ENCODE peak calls at places on chromosomes 12 and 14, in four cellular contexts. One of them, this sample, is unnamed.

GRCh38 chr12:75690556-75690955 is 179.1 kb upstream of the KRR1 start:
- DNase-seq in SK-N-SH: no peak
- DNase-seq in K562: peak
- DNase-seq in WTC11: no peak
- DNase-seq in this sample: no peak

GRCh38 chr12:73274972-73275371 is 1002.8 kb downstream of the TRHDE start:
- DNase-seq in WTC11: no peak
- DNase-seq in K562: no peak
- DNase-seq in SK-N-SH: no peak
- DNase-seq in this sample: no peak

GRCh38 chr12:84661732-84662326 is 250.8 kb downstream of the SLC6A15 start:
- DNase-seq in K562: no peak
- DNase-seq in SK-N-SH: no peak
- DNase-seq in WTC11: no peak
- DNase-seq in this sample: no peak

GRCh38 chr14:94663965-94664704 is 51.9 kb downstream of the SERPINA3 start:
- DNase-seq in SK-N-SH: no peak
- DNase-seq in WTC11: no peak
- DNase-seq in K562: no peak
- DNase-seq in this sample: no peak

GRCh38 chr14:65824285-65824977 is 411.9 kb downstream of the FUT8 start:
- DNase-seq in WTC11: peak
- DNase-seq in SK-N-SH: peak
- DNase-seq in K562: peak
- DNase-seq in this sample: peak

GRCh38 chr12:96195845-96196451 is 1.8 kb downstream of the ELK3 start:
- DNase-seq in SK-N-SH: peak
- DNase-seq in K562: peak
- DNase-seq in WTC11: peak
- DNase-seq in this sample: no peak

GRCh38 chr14:72678360-72678759 is 215.5 kb downstream of the DPF3 start:
- DNase-seq in SK-N-SH: no peak
- DNase-seq in K562: no peak
- DNase-seq in WTC11: no peak
- DNase-seq in this sample: no peak

GRCh38 chr12:123036471-123037285 is 56.2 kb downstream of the ARL6IP4 start:
- DNase-seq in SK-N-SH: no peak
- DNase-seq in WTC11: no peak
- DNase-seq in K562: peak
- DNase-seq in this sample: no peak

GRCh38 chr14:91315844-91316267 is 71.4 kb upstream of the GPR68 start:
- DNase-seq in K562: no peak
- DNase-seq in SK-N-SH: no peak
- DNase-seq in WTC11: no peak
- DNase-seq in this sample: no peak

GRCh38 chr12:6118891-6119568 is 5.4 kb downstream of the VWF start:
- DNase-seq in WTC11: no peak
- DNase-seq in K562: no peak
- DNase-seq in SK-N-SH: no peak
- DNase-seq in this sample: no peak

GRCh38 chr14:96267336-96267735 is 11.3 kb downstream of the BDKRB1 start:
- DNase-seq in K562: no peak
- DNase-seq in SK-N-SH: peak
- DNase-seq in WTC11: no peak
- DNase-seq in this sample: no peak

GRCh38 chr12:9731393-9731792 is 1.5 kb downstream of the CLECL1 start:
- DNase-seq in WTC11: no peak
- DNase-seq in K562: no peak
- DNase-seq in SK-N-SH: no peak
- DNase-seq in this sample: no peak

GRCh38 chr12:109291531-109292341 is 17.3 kb downstream of the FOXN4 start:
- DNase-seq in SK-N-SH: peak
- DNase-seq in WTC11: peak
- DNase-seq in K562: no peak
- DNase-seq in this sample: no peak

GRCh38 chr12:8508912-8509841 is 4.1 kb upstream of the CLEC4D start:
- DNase-seq in SK-N-SH: no peak
- DNase-seq in K562: no peak
- DNase-seq in WTC11: no peak
- DNase-seq in this sample: no peak

GRCh38 chr12:55932546-55932919 is 1.6 kb downstream of the DGKA start:
- DNase-seq in SK-N-SH: peak
- DNase-seq in WTC11: no peak
- DNase-seq in K562: no peak
- DNase-seq in this sample: no peak

GRCh38 chr12:106321139-106321850 is 18.8 kb downstream of the TCP11L2 start:
- DNase-seq in SK-N-SH: no peak
- DNase-seq in WTC11: no peak
- DNase-seq in K562: no peak
- DNase-seq in this sample: no peak

GRCh38 chr12:6033546-6033945 is 88.5 kb upstream of the ANO2 start:
- DNase-seq in SK-N-SH: no peak
- DNase-seq in WTC11: no peak
- DNase-seq in K562: no peak
- DNase-seq in this sample: no peak

GRCh38 chr14:66315098-66315497 is 171.1 kb upstream of the CCDC196 start:
- DNase-seq in K562: no peak
- DNase-seq in WTC11: no peak
- DNase-seq in SK-N-SH: no peak
- DNase-seq in this sample: no peak

GRCh38 chr12:26787125-26787495 is 45.9 kb downstream of the ITPR2 start:
- DNase-seq in SK-N-SH: peak
- DNase-seq in K562: peak
- DNase-seq in WTC11: no peak
- DNase-seq in this sample: no peak

GRCh38 chr12:121580959-121581680 is at the start of gene KDM2B:
- DNase-seq in K562: peak
- DNase-seq in SK-N-SH: peak
- DNase-seq in WTC11: no peak
- DNase-seq in this sample: peak

GRCh38 chr12:9922429-9922828 is 9.7 kb downstream of the CLEC2A start:
- DNase-seq in SK-N-SH: no peak
- DNase-seq in WTC11: no peak
- DNase-seq in K562: no peak
- DNase-seq in this sample: no peak

GRCh38 chr14:59274991-59275391 is 86.5 kb downstream of the DAAM1 start:
- DNase-seq in K562: no peak
- DNase-seq in SK-N-SH: no peak
- DNase-seq in WTC11: no peak
- DNase-seq in this sample: no peak

GRCh38 chr14:80269338-80269935 is 58.1 kb upstream of the DIO2 start:
- DNase-seq in K562: no peak
- DNase-seq in SK-N-SH: no peak
- DNase-seq in WTC11: no peak
- DNase-seq in this sample: no peak

GRCh38 chr14:80271389-80271788 is 60.1 kb upstream of the DIO2 start:
- DNase-seq in SK-N-SH: no peak
- DNase-seq in WTC11: no peak
- DNase-seq in K562: no peak
- DNase-seq in this sample: no peak

GRCh38 chr14:80264698-80265097 is 53.4 kb upstream of the DIO2 start:
- DNase-seq in SK-N-SH: no peak
- DNase-seq in K562: no peak
- DNase-seq in WTC11: no peak
- DNase-seq in this sample: no peak

DNA sequence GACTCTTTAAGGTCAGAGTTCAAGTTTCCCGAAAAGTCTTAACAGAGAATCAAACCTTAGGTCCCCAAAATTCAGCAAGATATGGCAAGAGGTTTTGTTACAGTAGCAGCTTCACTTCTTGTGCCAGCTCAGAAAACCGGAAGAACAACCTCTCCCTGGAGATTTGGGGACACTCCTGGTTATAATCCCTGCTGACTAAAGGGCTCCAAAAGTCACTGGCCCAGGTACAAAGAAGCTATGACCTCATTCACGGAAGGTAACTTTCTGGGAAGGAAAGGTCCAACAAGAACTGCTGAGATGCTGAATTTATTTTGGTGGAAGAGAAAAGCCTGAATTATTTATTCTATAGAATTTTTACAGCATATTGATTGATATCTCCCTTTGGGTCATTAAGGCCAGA is 55.6 kb upstream of the DIO2 start:
- DNase-seq in WTC11: no peak
- DNase-seq in K562: no peak
- DNase-seq in SK-N-SH: no peak
- DNase-seq in this sample: no peak
- TF ChIP-seq FOXJ3 in WTC11: no peak
- TF ChIP-seq FOXJ3 in K562: no peak
- TF ChIP-seq FOXJ3 in SK-N-SH: no peak
- TF ChIP-seq FOXJ3 in this sample: no peak

GRCh38 chr14:45150386-45150890 is 14.7 kb downstream of the FANCM start:
- DNase-seq in K562: no peak
- DNase-seq in SK-N-SH: no peak
- DNase-seq in WTC11: no peak
- DNase-seq in this sample: no peak
- TF ChIP-seq FOXJ3 in K562: no peak
- TF ChIP-seq FOXJ3 in SK-N-SH: no peak
- TF ChIP-seq FOXJ3 in WTC11: no peak
- TF ChIP-seq FOXJ3 in this sample: no peak

DNA sequence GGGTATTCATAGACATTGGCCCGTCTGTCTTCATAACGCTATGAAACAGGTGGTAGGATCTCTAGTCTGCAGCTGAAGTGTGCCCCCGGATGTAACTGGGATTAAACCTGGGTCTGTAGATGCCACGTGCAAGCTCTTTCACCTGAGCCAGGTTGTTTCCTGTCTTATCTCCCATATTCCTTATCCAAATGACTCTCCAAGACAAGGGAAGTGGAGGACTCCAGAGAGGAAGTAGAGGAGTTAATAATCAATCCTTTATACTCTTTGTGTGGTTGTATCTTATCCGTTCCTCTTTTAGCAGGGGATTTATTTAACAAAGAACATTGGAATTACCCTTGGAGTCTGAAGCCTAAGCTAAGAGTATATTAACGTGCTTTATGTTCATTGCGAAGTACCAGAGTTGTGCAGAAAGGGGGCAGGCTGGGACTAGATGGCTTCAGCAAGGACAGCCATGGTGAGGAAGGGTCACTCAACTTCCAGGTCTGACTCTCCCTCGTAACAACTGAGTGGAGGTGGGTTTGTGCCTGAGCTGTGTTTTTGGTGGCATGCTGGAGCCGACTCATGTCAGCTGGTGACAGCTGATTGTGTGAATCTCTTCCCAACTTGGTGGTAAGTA is 82.9 kb downstream of the RIN3 start:
- DNase-seq in WTC11: no peak
- DNase-seq in K562: no peak
- DNase-seq in SK-N-SH: no peak
- DNase-seq in this sample: no peak
- TF ChIP-seq FOXJ3 in WTC11: no peak
- TF ChIP-seq FOXJ3 in K562: no peak
- TF ChIP-seq FOXJ3 in SK-N-SH: no peak
- TF ChIP-seq FOXJ3 in this sample: no peak

GRCh38 chr14:89028462-89029134 is 204.1 kb downstream of the TTC8 start:
- DNase-seq in WTC11: no peak
- DNase-seq in SK-N-SH: no peak
- DNase-seq in K562: no peak
- DNase-seq in this sample: no peak

GRCh38 chr14:89029961-89030694 is 205.7 kb downstream of the TTC8 start:
- DNase-seq in SK-N-SH: no peak
- DNase-seq in K562: no peak
- DNase-seq in WTC11: no peak
- DNase-seq in this sample: no peak

GRCh38 chr14:89024691-89025090 is 200.2 kb downstream of the TTC8 start:
- DNase-seq in WTC11: no peak
- DNase-seq in K562: no peak
- DNase-seq in SK-N-SH: no peak
- DNase-seq in this sample: no peak

GRCh38 chr14:89025581-89026236 is 201.3 kb downstream of the TTC8 start:
- DNase-seq in K562: no peak
- DNase-seq in WTC11: no peak
- DNase-seq in SK-N-SH: no peak
- DNase-seq in this sample: no peak

GRCh38 chr14:89027097-89027740 is 202.8 kb downstream of the TTC8 start:
- DNase-seq in K562: peak
- DNase-seq in WTC11: peak
- DNase-seq in SK-N-SH: no peak
- DNase-seq in this sample: peak
- TF ChIP-seq FOXJ3 in K562: no peak
- TF ChIP-seq FOXJ3 in WTC11: no peak
- TF ChIP-seq FOXJ3 in SK-N-SH: no peak
- TF ChIP-seq FOXJ3 in this sample: no peak

GRCh38 chr14:101584049-101584859 is 23.0 kb downstream of the DIO3 start:
- DNase-seq in K562: peak
- DNase-seq in SK-N-SH: peak
- DNase-seq in WTC11: no peak
- DNase-seq in this sample: no peak

GRCh38 chr14:101582294-101582693 is 21.0 kb downstream of the DIO3 start:
- DNase-seq in WTC11: no peak
- DNase-seq in K562: no peak
- DNase-seq in SK-N-SH: no peak
- DNase-seq in this sample: no peak

GRCh38 chr14:101583006-101583708 is 21.9 kb downstream of the DIO3 start:
- DNase-seq in SK-N-SH: no peak
- DNase-seq in K562: no peak
- DNase-seq in WTC11: no peak
- DNase-seq in this sample: no peak

GRCh38 chr14:101585211-101585610 is 23.9 kb downstream of the DIO3 start:
- DNase-seq in SK-N-SH: no peak
- DNase-seq in K562: no peak
- DNase-seq in WTC11: no peak
- DNase-seq in this sample: no peak

DNA sequence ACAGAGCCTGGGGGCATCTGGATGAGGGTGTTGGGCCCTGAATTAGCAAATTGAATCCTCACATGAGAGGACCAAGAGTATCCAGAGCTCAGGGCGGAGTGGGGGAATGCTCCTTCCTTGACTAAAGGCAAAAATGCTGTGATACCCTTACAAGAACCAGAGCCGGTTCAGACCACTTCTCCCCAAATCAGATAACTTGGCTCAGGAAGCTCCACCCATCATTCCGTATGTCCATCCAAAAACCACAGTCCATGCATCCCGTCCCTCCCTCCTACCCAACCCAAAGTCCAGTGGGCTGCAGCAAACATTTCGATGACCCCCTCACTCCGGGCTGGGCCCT is 22.4 kb downstream of the DIO3 start:
- DNase-seq in K562: no peak
- DNase-seq in WTC11: no peak
- DNase-seq in SK-N-SH: no peak
- DNase-seq in this sample: no peak
- TF ChIP-seq FOXJ3 in K562: no peak
- TF ChIP-seq FOXJ3 in WTC11: no peak
- TF ChIP-seq FOXJ3 in SK-N-SH: no peak
- TF ChIP-seq FOXJ3 in this sample: no peak

DNA sequence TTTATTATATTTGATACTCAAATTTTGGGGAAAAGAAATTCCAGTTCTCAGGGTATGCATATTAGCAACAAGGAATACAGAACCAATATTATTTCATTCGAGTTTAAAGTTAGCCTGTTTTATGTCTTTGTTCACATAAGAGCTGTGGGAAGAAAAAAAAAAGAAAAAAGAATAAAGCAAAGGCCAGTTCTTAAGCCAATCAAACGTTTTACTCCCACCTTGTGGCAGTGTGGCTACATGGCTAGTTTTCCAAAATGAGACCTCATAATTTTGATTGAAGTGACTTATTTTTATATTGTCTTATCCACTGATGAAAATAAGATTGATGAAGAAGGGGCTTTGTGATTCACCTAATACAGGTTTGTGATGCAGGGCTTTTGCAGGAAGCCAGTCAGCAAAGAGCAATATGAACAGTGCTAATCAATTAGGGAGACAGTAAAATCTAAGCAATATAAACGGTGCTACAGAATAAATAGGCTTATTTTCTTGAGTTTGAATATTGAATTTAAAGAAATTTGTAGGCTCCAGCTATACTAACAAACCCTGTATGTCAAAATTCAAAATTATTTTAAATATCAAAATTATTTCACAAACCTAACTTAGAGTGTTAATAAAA is 624.1 kb upstream of the FOXG1 start:
- DNase-seq in K562: no peak
- DNase-seq in WTC11: no peak
- DNase-seq in SK-N-SH: peak
- DNase-seq in this sample: no peak
- TF ChIP-seq FOXJ3 in K562: no peak
- TF ChIP-seq FOXJ3 in WTC11: no peak
- TF ChIP-seq FOXJ3 in SK-N-SH: no peak
- TF ChIP-seq FOXJ3 in this sample: no peak

This sample was measured in HepG2.